ENCODE peak calls at places on chromosomes 11 and 22, in ten cellular contexts. N is H9; X is gastrocnemius medialis; E is CD8-positive, alpha-beta T cell; B is cardiac muscle cell; H is K562; M is colonic mucosa; L is left ventricle myocardium inferior; I is prostate gland; R is fibroblast of lung. G is an unnamed sample.
A peak's percentile ranks its signal among the peaks of the same experiment; 100 is the strongest.

GRCh38 chr11:18798941-18799469 is 7.4 kb upstream of the PTPN5 start:
- DNase-seq in N (no peak), X (no peak), E (no peak), B (no peak), H (no peak), M (no peak), L (no peak), I (no peak), R (no peak), G (no peak)

GRCh38 chr11:64123679-64124078 is 42.2 kb downstream of the MACROD1 start:
- DNase-seq in N (no peak), X (no peak), E (no peak), B (no peak), H (no peak), M (no peak), L (no peak), I (no peak), R (no peak), G (no peak)

GRCh38 chr11:104934594-104934993 is 33.8 kb downstream of the CASP4 start:
- DNase-seq in N (no peak), X (no peak), E (no peak), B (no peak), H (no peak), M (no peak), L (no peak), I (no peak), R (no peak), G (no peak)

GRCh38 chr22:49209452-49210195 is 618.0 kb downstream of the BRD1 start:
- DNase-seq in N (peak; percentile 20), X (no peak), E (peak; percentile 4), B (no peak), H (no peak), M (no peak), L (peak; percentile 4), I (no peak), R (no peak), G (no peak)

GRCh38 chr22:17387356-17387755 is 18.1 kb downstream of the CECR2 start:
- DNase-seq in N (no peak), X (no peak), E (no peak), B (no peak), H (no peak), M (no peak), L (no peak), I (no peak), R (no peak), G (no peak)

GRCh38 chr11:46465683-46466082 is 74.1 kb upstream of the CHRM4 start:
- DNase-seq in N (no peak), X (no peak), E (no peak), B (no peak), H (no peak), M (no peak), L (no peak), I (no peak), R (no peak), G (no peak)

GRCh38 chr11:9577551-9577950 is 4.1 kb downstream of the WEE1 start:
- DNase-seq in N (no peak), X (no peak), E (no peak), B (no peak), H (no peak), M (no peak), L (no peak), I (no peak), R (peak; percentile 54), G (no peak)

GRCh38 chr22:17562906-17563870 is at the start of gene SLC25A18:
- DNase-seq in N (peak; percentile 61), X (peak; percentile 88), E (no peak), B (peak; percentile 39), H (peak; percentile 46), M (no peak), L (peak; percentile 71), I (no peak), R (peak; percentile 55), G (no peak)

GRCh38 chr11:104443387-104443786 is 279.4 kb upstream of the PDGFD start:
- DNase-seq in N (no peak), X (no peak), E (no peak), B (no peak), H (no peak), M (no peak), L (no peak), I (peak; percentile 8), R (no peak), G (no peak)

GRCh38 chr11:8006349-8006977 is 19.3 kb downstream of the EIF3F start:
- DNase-seq in N (peak; percentile 71), X (no peak), E (peak; percentile 33), B (peak; percentile 85), H (peak; percentile 68), M (peak; percentile 65), L (peak; percentile 31), I (peak; percentile 28), R (peak; percentile 76), G (no peak)

GRCh38 chr22:39456262-39457046 is at the start of gene MGAT3:
- DNase-seq in N (no peak), X (no peak), E (peak; percentile 44), B (no peak), H (no peak), M (no peak), L (no peak), I (no peak), R (no peak), G (no peak)

GRCh38 chr22:33785283-33785991 is 134.8 kb downstream of the LARGE1 start:
- DNase-seq in N (no peak), X (no peak), E (no peak), B (no peak), H (no peak), M (no peak), L (no peak), I (no peak), R (peak; percentile 46), G (no peak)

GRCh38 chr22:45422237-45422983 is 8.9 kb downstream of the RIBC2 start:
- DNase-seq in N (no peak), X (no peak), E (no peak), B (no peak), H (no peak), M (no peak), L (no peak), I (no peak), R (no peak), G (no peak)

GRCh38 chr11:128929991-128930390 is 12.7 kb downstream of the TP53AIP1 start:
- DNase-seq in N (no peak), X (no peak), E (no peak), B (peak; percentile 22), H (no peak), M (no peak), L (no peak), I (no peak), R (no peak), G (no peak)

GRCh38 chr22:38724926-38725571 is 19.3 kb downstream of the GTPBP1 start:
- DNase-seq in N (no peak), X (no peak), E (no peak), B (peak; percentile 56), H (peak; percentile 39), M (no peak), L (no peak), I (no peak), R (peak; percentile 50), G (no peak)

GRCh38 chr22:38006906-38007305 is 22.6 kb upstream of the SOX10 start:
- DNase-seq in N (no peak), X (no peak), E (no peak), B (no peak), H (no peak), M (no peak), L (no peak), I (no peak), R (no peak), G (no peak)

GRCh38 chr11:44556735-44557409 is 8.6 kb upstream of the CD82 start:
- DNase-seq in N (peak; percentile 67), X (peak; percentile 34), E (peak; percentile 78), B (peak; percentile 70), H (no peak), M (peak; percentile 72), L (peak; percentile 62), I (peak; percentile 58), R (peak; percentile 69), G (no peak)

GRCh38 chr11:126697937-126698336 is 302.6 kb downstream of the KIRREL3 start:
- DNase-seq in N (no peak), X (no peak), E (no peak), B (no peak), H (no peak), M (no peak), L (no peak), I (no peak), R (no peak), G (no peak)

DNA sequence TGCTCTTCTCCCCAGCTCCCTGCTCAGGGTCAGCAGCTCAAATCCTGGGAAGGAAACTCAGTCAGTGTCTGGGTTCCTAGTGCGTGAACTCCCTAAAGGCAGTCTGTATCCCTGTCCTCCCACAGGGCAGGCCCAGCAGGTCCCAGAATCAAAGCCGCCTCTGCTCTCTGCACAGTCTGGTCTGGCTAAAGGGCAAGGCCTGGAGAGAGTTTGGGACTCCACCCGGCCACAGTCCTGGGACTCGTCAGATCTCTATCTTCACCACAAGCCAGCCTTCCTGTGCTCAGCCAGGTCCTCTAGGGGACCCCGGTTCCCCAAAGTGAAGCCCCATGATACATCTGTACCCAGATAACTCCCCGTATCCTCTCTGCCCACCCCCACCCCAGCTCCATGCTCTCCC is 56.2 kb upstream of the CSNK2A3 start:
- DNase-seq in N (no peak), X (no peak), E (no peak), B (no peak), H (no peak), M (no peak), L (no peak), I (no peak), R (no peak), G (no peak)
- H3K27me3 ChIP-seq in N (no peaks in the 10 kb centered on the region), X (no peaks in the 10 kb centered on the region), E (no peaks in the 10 kb centered on the region), B (peaks cover 8% of the 10 kb centered on the region), H (peaks cover 17% of the 10 kb centered on the region), M (no peaks in the 10 kb centered on the region), L (no peaks in the 10 kb centered on the region), I (no peaks in the 10 kb centered on the region), R (no peaks in the 10 kb centered on the region), G (no peaks in the 10 kb centered on the region)

DNA sequence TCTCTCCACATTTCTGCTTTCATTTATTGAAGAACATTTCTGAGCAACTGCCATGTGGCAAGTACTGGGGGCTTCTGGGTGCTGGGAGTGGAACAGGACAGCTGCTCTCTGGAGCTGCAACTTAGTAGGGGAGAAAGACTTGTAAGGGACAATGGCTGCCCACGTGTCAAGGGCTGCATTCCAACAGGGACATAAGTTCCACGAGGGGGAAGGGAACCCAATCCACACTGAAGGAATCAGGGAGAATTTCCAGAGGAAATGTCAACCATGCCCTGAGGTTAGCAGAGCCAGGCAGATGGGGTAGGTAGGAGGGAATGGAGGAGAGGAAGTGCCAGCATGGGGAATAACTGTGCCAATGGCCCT is 1.7 kb downstream of the MAPK8IP2 start:
- DNase-seq in N (no peak), X (no peak), E (no peak), B (no peak), H (no peak), M (no peak), L (no peak), I (no peak), R (no peak), G (no peak)
- H3K27me3 ChIP-seq in N (peaks cover 4% of the 10 kb centered on the region), X (peaks cover 45% of the 10 kb centered on the region), E (peaks cover 13% of the 10 kb centered on the region), B (peaks cover 77% of the 10 kb centered on the region), H (peaks cover 13% of the 10 kb centered on the region), M (peaks cover 45% of the 10 kb centered on the region), L (peaks cover 91% of the 10 kb centered on the region), I (no peaks in the 10 kb centered on the region), R (peaks cover 25% of the 10 kb centered on the region), G (peaks cover 8% of the 10 kb centered on the region)

GRCh38 chr22:40855960-40856512 is 403 bp downstream of the ST13 start:
- DNase-seq in N (peak; percentile 46), X (peak; percentile 5), E (no peak), B (peak; percentile 43), H (peak; percentile 60), M (peak; percentile 51), L (peak; percentile 33), I (peak; percentile 11), R (peak; percentile 29), G (no peak)
- H3K27me3 ChIP-seq in N (no peaks in the 10 kb centered on the region), X (no peaks in the 10 kb centered on the region), E (no peaks in the 10 kb centered on the region), B (no peaks in the 10 kb centered on the region), H (no peaks in the 10 kb centered on the region), M (no peaks in the 10 kb centered on the region), L (no peaks in the 10 kb centered on the region), I (no peaks in the 10 kb centered on the region), R (no peaks in the 10 kb centered on the region), G (no peaks in the 10 kb centered on the region)

GRCh38 chr11:66420671-66421476 is at the start of gene NPAS4:
- DNase-seq in N (peak; percentile 45), X (no peak), E (no peak), B (peak; percentile 32), H (no peak), M (no peak), L (no peak), I (no peak), R (no peak), G (no peak)
- H3K27me3 ChIP-seq in N (peaks cover 19% of the 10 kb centered on the region), X (no peaks in the 10 kb centered on the region), E (peaks cover 16% of the 10 kb centered on the region), B (peaks cover 23% of the 10 kb centered on the region), H (no peaks in the 10 kb centered on the region), M (peaks cover 7% of the 10 kb centered on the region), L (peaks cover 33% of the 10 kb centered on the region), I (no peaks in the 10 kb centered on the region), R (peaks cover 2% of the 10 kb centered on the region), G (no peaks in the 10 kb centered on the region)

G was measured in thoracic aorta.